ENCODE peak calls at places on chromosome 10, in eight cellular contexts. One of them, this sample, is unnamed.

GRCh38 chr10:91575044-91575610 is 57.7 kb downstream of the PPP1R3C start:
- DNase-seq in aorta: no peak
- DNase-seq in ELR: no peak
- DNase-seq in GDM1: no peak
- DNase-seq in stimulated activated naive CD4-positive, alpha-beta T cell: no peak
- DNase-seq in hypothalamus: peak; percentile 24
- DNase-seq in GM04503: no peak
- DNase-seq in brain pericyte: no peak
- DNase-seq in this sample: no peak

GRCh38 chr10:131684976-131685375 is 215.8 kb upstream of the PPP2R2D start:
- DNase-seq in stimulated activated naive CD4-positive, alpha-beta T cell: no peak
- DNase-seq in ELR: no peak
- DNase-seq in brain pericyte: no peak
- DNase-seq in hypothalamus: no peak
- DNase-seq in GM04503: no peak
- DNase-seq in aorta: no peak
- DNase-seq in GDM1: no peak
- DNase-seq in this sample: no peak

GRCh38 chr10:22927661-22928403 is at the start of gene ARMC3:
- DNase-seq in ELR: peak; percentile 52
- DNase-seq in stimulated activated naive CD4-positive, alpha-beta T cell: peak; percentile 64
- DNase-seq in brain pericyte: no peak
- DNase-seq in hypothalamus: peak; percentile 78
- DNase-seq in aorta: peak; percentile 76
- DNase-seq in GDM1: no peak
- DNase-seq in GM04503: no peak
- DNase-seq in this sample: peak; percentile 38

GRCh38 chr10:76970795-76971519 is 666.7 kb downstream of the KCNMA1 start:
- DNase-seq in stimulated activated naive CD4-positive, alpha-beta T cell: no peak
- DNase-seq in ELR: no peak
- DNase-seq in aorta: no peak
- DNase-seq in GDM1: no peak
- DNase-seq in GM04503: no peak
- DNase-seq in brain pericyte: no peak
- DNase-seq in hypothalamus: no peak
- DNase-seq in this sample: no peak

GRCh38 chr10:75444781-75445386 is 13.5 kb downstream of the LRMDA start:
- DNase-seq in brain pericyte: no peak
- DNase-seq in hypothalamus: no peak
- DNase-seq in GDM1: no peak
- DNase-seq in stimulated activated naive CD4-positive, alpha-beta T cell: no peak
- DNase-seq in ELR: peak; percentile 34
- DNase-seq in aorta: no peak
- DNase-seq in GM04503: no peak
- DNase-seq in this sample: no peak

GRCh38 chr10:69760086-69760485 is 41.6 kb upstream of the COL13A1 start:
- DNase-seq in brain pericyte: no peak
- DNase-seq in hypothalamus: no peak
- DNase-seq in GM04503: no peak
- DNase-seq in aorta: no peak
- DNase-seq in GDM1: no peak
- DNase-seq in ELR: no peak
- DNase-seq in stimulated activated naive CD4-positive, alpha-beta T cell: no peak
- DNase-seq in this sample: no peak

GRCh38 chr10:76882245-76882644 is 755.4 kb downstream of the KCNMA1 start:
- DNase-seq in stimulated activated naive CD4-positive, alpha-beta T cell: no peak
- DNase-seq in GDM1: peak; percentile 72
- DNase-seq in aorta: peak; percentile 43
- DNase-seq in GM04503: no peak
- DNase-seq in ELR: no peak
- DNase-seq in brain pericyte: no peak
- DNase-seq in hypothalamus: no peak
- DNase-seq in this sample: no peak

GRCh38 chr10:78798976-78799730 is 269.6 kb upstream of the ZMIZ1 start:
- DNase-seq in GDM1: no peak
- DNase-seq in GM04503: no peak
- DNase-seq in stimulated activated naive CD4-positive, alpha-beta T cell: no peak
- DNase-seq in ELR: peak; percentile 14
- DNase-seq in aorta: no peak
- DNase-seq in brain pericyte: no peak
- DNase-seq in hypothalamus: no peak
- DNase-seq in this sample: no peak

GRCh38 chr10:102185272-102185671 is 33.1 kb downstream of the NOLC1 start:
- DNase-seq in GDM1: no peak
- DNase-seq in hypothalamus: no peak
- DNase-seq in aorta: no peak
- DNase-seq in GM04503: no peak
- DNase-seq in brain pericyte: no peak
- DNase-seq in ELR: no peak
- DNase-seq in stimulated activated naive CD4-positive, alpha-beta T cell: no peak
- DNase-seq in this sample: no peak

GRCh38 chr10:79047875-79048638 is 20.7 kb upstream of the ZMIZ1 start:
- DNase-seq in brain pericyte: no peak
- DNase-seq in GDM1: peak; percentile 72
- DNase-seq in ELR: no peak
- DNase-seq in stimulated activated naive CD4-positive, alpha-beta T cell: no peak
- DNase-seq in hypothalamus: no peak
- DNase-seq in aorta: peak; percentile 70
- DNase-seq in GM04503: no peak
- DNase-seq in this sample: no peak

GRCh38 chr10:119335671-119336353 is 128.4 kb downstream of the GRK5 start:
- DNase-seq in GDM1: no peak
- DNase-seq in stimulated activated naive CD4-positive, alpha-beta T cell: no peak
- DNase-seq in brain pericyte: no peak
- DNase-seq in GM04503: no peak
- DNase-seq in hypothalamus: no peak
- DNase-seq in aorta: no peak
- DNase-seq in ELR: no peak
- DNase-seq in this sample: no peak